ENCODE peak calls at places on chromosomes 5 and 9, in five cellular contexts. One of them, this sample, is unnamed.

GRCh38 chr5:116841734-116842133 is 267.1 kb upstream of the SEMA6A start:
- DNase-seq in CD4-positive, CD25-positive, alpha-beta regulatory T cell: no peak
- DNase-seq in putamen: no peak
- DNase-seq in myocyte: no peak
- DNase-seq in HTR-8/SVneo: no peak
- DNase-seq in this sample: no peak

GRCh38 chr5:107414802-107415201 is 255.9 kb downstream of the EFNA5 start:
- DNase-seq in CD4-positive, CD25-positive, alpha-beta regulatory T cell: no peak
- DNase-seq in putamen: no peak
- DNase-seq in myocyte: no peak
- DNase-seq in HTR-8/SVneo: no peak
- DNase-seq in this sample: no peak

GRCh38 chr5:38994329-38994927 is 79.8 kb downstream of the RICTOR start:
- DNase-seq in CD4-positive, CD25-positive, alpha-beta regulatory T cell: peak
- DNase-seq in putamen: peak
- DNase-seq in myocyte: peak
- DNase-seq in HTR-8/SVneo: peak
- DNase-seq in this sample: no peak

GRCh38 chr5:53820802-53821171 is 260.3 kb downstream of the NDUFS4 start:
- DNase-seq in CD4-positive, CD25-positive, alpha-beta regulatory T cell: no peak
- DNase-seq in putamen: no peak
- DNase-seq in myocyte: no peak
- DNase-seq in HTR-8/SVneo: no peak
- DNase-seq in this sample: no peak

GRCh38 chr5:67807116-67807888 is 408.3 kb upstream of the PIK3R1 start:
- DNase-seq in CD4-positive, CD25-positive, alpha-beta regulatory T cell: no peak
- DNase-seq in putamen: no peak
- DNase-seq in myocyte: peak
- DNase-seq in HTR-8/SVneo: no peak
- DNase-seq in this sample: no peak

GRCh38 chr5:148986636-148987035 is 76.2 kb downstream of the SH3TC2 start:
- DNase-seq in CD4-positive, CD25-positive, alpha-beta regulatory T cell: no peak
- DNase-seq in putamen: no peak
- DNase-seq in myocyte: peak
- DNase-seq in HTR-8/SVneo: no peak
- DNase-seq in this sample: no peak

GRCh38 chr5:458547-459353 is 15.8 kb downstream of the EXOC3 start:
- DNase-seq in CD4-positive, CD25-positive, alpha-beta regulatory T cell: peak
- DNase-seq in putamen: no peak
- DNase-seq in myocyte: no peak
- DNase-seq in HTR-8/SVneo: peak
- DNase-seq in this sample: no peak

GRCh38 chr5:65768723-65769122 is 46.7 kb downstream of the NLN start:
- DNase-seq in CD4-positive, CD25-positive, alpha-beta regulatory T cell: no peak
- DNase-seq in putamen: no peak
- DNase-seq in myocyte: no peak
- DNase-seq in HTR-8/SVneo: no peak
- DNase-seq in this sample: no peak

GRCh38 chr5:10333154-10334006 is 20.1 kb upstream of the MARCHF6 start:
- DNase-seq in CD4-positive, CD25-positive, alpha-beta regulatory T cell: no peak
- DNase-seq in putamen: no peak
- DNase-seq in myocyte: peak
- DNase-seq in HTR-8/SVneo: no peak
- DNase-seq in this sample: no peak

GRCh38 chr9:16710888-16711287 is 159.6 kb downstream of the BNC2 start:
- DNase-seq in CD4-positive, CD25-positive, alpha-beta regulatory T cell: no peak
- DNase-seq in putamen: no peak
- DNase-seq in myocyte: peak
- DNase-seq in HTR-8/SVneo: no peak
- DNase-seq in this sample: no peak

GRCh38 chr9:123561055-123561454 is 205.1 kb downstream of the CRB2 start:
- DNase-seq in CD4-positive, CD25-positive, alpha-beta regulatory T cell: no peak
- DNase-seq in putamen: no peak
- DNase-seq in myocyte: no peak
- DNase-seq in HTR-8/SVneo: no peak
- DNase-seq in this sample: no peak

GRCh38 chr9:91677354-91677753 is 253.7 kb upstream of the NFIL3 start:
- DNase-seq in CD4-positive, CD25-positive, alpha-beta regulatory T cell: no peak
- DNase-seq in putamen: no peak
- DNase-seq in myocyte: no peak
- DNase-seq in HTR-8/SVneo: no peak
- DNase-seq in this sample: no peak

GRCh38 chr5:15731686-15732085 is 231.7 kb downstream of the FBXL7 start:
- DNase-seq in CD4-positive, CD25-positive, alpha-beta regulatory T cell: no peak
- DNase-seq in putamen: no peak
- DNase-seq in myocyte: no peak
- DNase-seq in HTR-8/SVneo: no peak
- DNase-seq in this sample: no peak

GRCh38 chr5:132760601-132761317 is 13.5 kb downstream of the CCNI2 start:
- DNase-seq in CD4-positive, CD25-positive, alpha-beta regulatory T cell: no peak
- DNase-seq in putamen: no peak
- DNase-seq in myocyte: no peak
- DNase-seq in HTR-8/SVneo: no peak
- DNase-seq in this sample: no peak

GRCh38 chr5:40089269-40089668 is 590.4 kb upstream of the PTGER4 start:
- DNase-seq in CD4-positive, CD25-positive, alpha-beta regulatory T cell: peak
- DNase-seq in putamen: no peak
- DNase-seq in myocyte: peak
- DNase-seq in HTR-8/SVneo: no peak
- DNase-seq in this sample: peak

GRCh38 chr9:91948061-91948422 is 2.0 kb downstream of the ROR2 start:
- DNase-seq in CD4-positive, CD25-positive, alpha-beta regulatory T cell: no peak
- DNase-seq in putamen: no peak
- DNase-seq in myocyte: no peak
- DNase-seq in HTR-8/SVneo: no peak
- DNase-seq in this sample: no peak

GRCh38 chr9:135254176-135255032 is 166.9 kb downstream of the OLFM1 start:
- DNase-seq in CD4-positive, CD25-positive, alpha-beta regulatory T cell: no peak
- DNase-seq in putamen: no peak
- DNase-seq in myocyte: no peak
- DNase-seq in HTR-8/SVneo: no peak
- DNase-seq in this sample: no peak

This sample was measured in Jurkat, Clone E6-1.